ENCODE peak calls at places on chromosomes 11 and 22, in nine cellular contexts. F is Panc1; C is CD4-positive, alpha-beta T cell; A is RWPE1; R is left ventricle myocardium inferior; N is heart left ventricle; E is hepatocyte; Q is mesenchymal stem cell; Y is tibial nerve. G is an unnamed sample.

GRCh38 chr22:47191630-47192105 is 429.2 kb downstream of the TBC1D22A start:
- DNase-seq in F (no peak), C (no peak), A (no peak), R (no peak), N (no peak), E (no peak), Q (no peak), Y (no peak), G (no peak)

GRCh38 chr11:79809487-79809886 is 368.7 kb upstream of the TENM4 start:
- DNase-seq in F (no peak), C (no peak), A (no peak), R (no peak), N (no peak), E (peak), Q (no peak), Y (no peak), G (no peak)

GRCh38 chr11:45100338-45100737 is 46.1 kb upstream of the PRDM11 start:
- DNase-seq in F (no peak), C (no peak), A (peak), R (no peak), N (no peak), E (peak), Q (peak), Y (peak), G (no peak)

GRCh38 chr22:29030618-29031235 is 30.9 kb downstream of the C22orf31 start:
- DNase-seq in F (no peak), C (no peak), A (peak), R (peak), N (peak), E (peak), Q (peak), Y (peak), G (peak)

GRCh38 chr22:42190274-42190673 is 59.7 kb upstream of the CYP2D6 start:
- DNase-seq in F (no peak), C (no peak), A (no peak), R (no peak), N (no peak), E (no peak), Q (no peak), Y (no peak), G (no peak)

GRCh38 chr11:19320764-19321163 is 80.0 kb upstream of the E2F8 start:
- DNase-seq in F (no peak), C (no peak), A (no peak), R (no peak), N (no peak), E (no peak), Q (no peak), Y (peak), G (no peak)

GRCh38 chr11:121929581-121929980 is 186.4 kb downstream of the BLID start:
- DNase-seq in F (no peak), C (no peak), A (no peak), R (peak), N (peak), E (peak), Q (peak), Y (peak), G (peak)

GRCh38 chr11:117642396-117642795 is 154.6 kb downstream of the DSCAML1 start:
- DNase-seq in F (no peak), C (no peak), A (no peak), R (no peak), N (no peak), E (no peak), Q (no peak), Y (no peak), G (no peak)

GRCh38 chr11:106187860-106188456 is 110.5 kb downstream of the AASDHPPT start:
- DNase-seq in F (no peak), C (no peak), A (no peak), R (no peak), N (no peak), E (no peak), Q (no peak), Y (no peak), G (no peak)

GRCh38 chr11:9567401-9567800 is 6.1 kb upstream of the WEE1 start:
- DNase-seq in F (no peak), C (no peak), A (no peak), R (no peak), N (no peak), E (no peak), Q (no peak), Y (no peak), G (no peak)

GRCh38 chr11:1691027-1691877 is 5.7 kb upstream of the KRTAP5-6 start:
- DNase-seq in F (no peak), C (no peak), A (no peak), R (no peak), N (no peak), E (peak), Q (no peak), Y (no peak), G (no peak)

GRCh38 chr11:10770626-10771254 is 19.7 kb downstream of the CTR9 start:
- DNase-seq in F (peak), C (peak), A (peak), R (peak), N (peak), E (peak), Q (peak), Y (peak), G (no peak)

GRCh38 chr11:79561496-79561895 is 120.7 kb upstream of the TENM4 start:
- DNase-seq in F (no peak), C (no peak), A (no peak), R (no peak), N (no peak), E (no peak), Q (no peak), Y (no peak), G (no peak)

GRCh38 chr11:95999604-96000003 is 75.7 kb upstream of the MTMR2 start:
- DNase-seq in F (no peak), C (no peak), A (no peak), R (no peak), N (no peak), E (no peak), Q (no peak), Y (no peak), G (no peak)

GRCh38 chr11:127873478-127873877 is 713.9 kb downstream of the ETS1 start:
- DNase-seq in F (no peak), C (no peak), A (no peak), R (no peak), N (no peak), E (no peak), Q (no peak), Y (no peak), G (no peak)

GRCh38 chr11:119614227-119615002 is 114.6 kb downstream of the NECTIN1 start:
- DNase-seq in F (no peak), C (no peak), A (no peak), R (no peak), N (no peak), E (no peak), Q (no peak), Y (no peak), G (no peak)

GRCh38 chr11:114166897-114167323 is 107.4 kb downstream of the ZBTB16 start:
- DNase-seq in F (no peak), C (no peak), A (peak), R (no peak), N (no peak), E (peak), Q (peak), Y (peak), G (no peak)

GRCh38 chr11:46404476-46405017 is 13.0 kb upstream of the CHRM4 start:
- DNase-seq in F (no peak), C (no peak), A (no peak), R (no peak), N (no peak), E (no peak), Q (no peak), Y (no peak), G (no peak)

GRCh38 chr11:28524098-28524497 is 415.9 kb downstream of the METTL15 start:
- DNase-seq in F (no peak), C (no peak), A (no peak), R (no peak), N (no peak), E (no peak), Q (no peak), Y (no peak), G (no peak)

GRCh38 chr11:32071811-32072210 is 19.1 kb upstream of the RCN1 start:
- DNase-seq in F (no peak), C (no peak), A (peak), R (no peak), N (no peak), E (peak), Q (peak), Y (no peak), G (no peak)

GRCh38 chr11:103794262-103794661 is 242.2 kb upstream of the DDI1 start:
- DNase-seq in F (no peak), C (no peak), A (no peak), R (no peak), N (no peak), E (no peak), Q (peak), Y (no peak), G (no peak)

GRCh38 chr22:23531966-23532735 is 47.9 kb downstream of the IGLL1 start:
- DNase-seq in F (no peak), C (no peak), A (no peak), R (no peak), N (no peak), E (no peak), Q (no peak), Y (no peak), G (no peak)

GRCh38 chr11:76207642-76208378 is 1.5 kb upstream of the WNT11 start:
- DNase-seq in F (peak), C (peak), A (peak), R (peak), N (peak), E (peak), Q (peak), Y (peak), G (no peak)

GRCh38 chr11:100936781-100937180 is 192.8 kb downstream of the PGR start:
- DNase-seq in F (no peak), C (no peak), A (no peak), R (no peak), N (no peak), E (no peak), Q (no peak), Y (no peak), G (no peak)

GRCh38 chr22:32661296-32661695 is 140.2 kb upstream of the TIMP3 start:
- DNase-seq in F (no peak), C (no peak), A (peak), R (peak), N (peak), E (peak), Q (peak), Y (peak), G (peak)

GRCh38 chr22:28955817-28956216 is 72.4 kb downstream of the ZNRF3 start:
- DNase-seq in F (no peak), C (peak), A (no peak), R (no peak), N (no peak), E (no peak), Q (peak), Y (no peak), G (no peak)

GRCh38 chr11:61091373-61092279 is 10.7 kb upstream of the CD5 start:
- DNase-seq in F (no peak), C (peak), A (peak), R (no peak), N (no peak), E (no peak), Q (peak), Y (no peak), G (no peak)

GRCh38 chr11:134440851-134441645 is 29.0 kb upstream of the B3GAT1 start:
- DNase-seq in F (no peak), C (no peak), A (no peak), R (no peak), N (no peak), E (no peak), Q (no peak), Y (no peak), G (no peak)

GRCh38 chr22:25764270-25765015 is 22.5 kb downstream of the MYO18B start:
- DNase-seq in F (no peak), C (no peak), A (no peak), R (no peak), N (no peak), E (no peak), Q (no peak), Y (no peak), G (no peak)

GRCh38 chr11:65501005-65501529 is 2.2 kb downstream of the MALAT1 start:
- DNase-seq in F (no peak), C (no peak), A (no peak), R (no peak), N (no peak), E (no peak), Q (no peak), Y (no peak), G (no peak)

GRCh38 chr22:35551549-35552177 is 11.0 kb downstream of the RASD2 start:
- DNase-seq in F (no peak), C (no peak), A (no peak), R (no peak), N (no peak), E (no peak), Q (no peak), Y (no peak), G (no peak)

GRCh38 chr11:128610765-128611617 is 23.6 kb upstream of the ETS1 start:
- DNase-seq in F (no peak), C (peak), A (no peak), R (no peak), N (no peak), E (no peak), Q (no peak), Y (no peak), G (no peak)

GRCh38 chr11:33419956-33420355 is 162.8 kb downstream of the HIPK3 start:
- DNase-seq in F (no peak), C (no peak), A (no peak), R (no peak), N (no peak), E (no peak), Q (no peak), Y (no peak), G (no peak)

GRCh38 chr11:126115253-126115540 is 52.5 kb upstream of the CDON start:
- DNase-seq in F (no peak), C (no peak), A (no peak), R (peak), N (peak), E (peak), Q (peak), Y (no peak), G (no peak)

GRCh38 chr22:22049684-22050083 is 67.1 kb upstream of the TOP3B start:
- DNase-seq in F (no peak), C (no peak), A (no peak), R (no peak), N (no peak), E (no peak), Q (no peak), Y (no peak), G (no peak)

GRCh38 chr22:22048318-22048942 is 65.8 kb upstream of the TOP3B start:
- DNase-seq in F (no peak), C (no peak), A (no peak), R (no peak), N (no peak), E (no peak), Q (no peak), Y (no peak), G (no peak)

GRCh38 chr22:22047776-22048175 is 65.2 kb upstream of the TOP3B start:
- DNase-seq in F (no peak), C (no peak), A (no peak), R (no peak), N (no peak), E (no peak), Q (no peak), Y (no peak), G (no peak)

GRCh38 chr22:22050141-22050775 is 67.7 kb upstream of the TOP3B start:
- DNase-seq in F (no peak), C (no peak), A (no peak), R (no peak), N (no peak), E (no peak), Q (no peak), Y (no peak), G (no peak)

DNA sequence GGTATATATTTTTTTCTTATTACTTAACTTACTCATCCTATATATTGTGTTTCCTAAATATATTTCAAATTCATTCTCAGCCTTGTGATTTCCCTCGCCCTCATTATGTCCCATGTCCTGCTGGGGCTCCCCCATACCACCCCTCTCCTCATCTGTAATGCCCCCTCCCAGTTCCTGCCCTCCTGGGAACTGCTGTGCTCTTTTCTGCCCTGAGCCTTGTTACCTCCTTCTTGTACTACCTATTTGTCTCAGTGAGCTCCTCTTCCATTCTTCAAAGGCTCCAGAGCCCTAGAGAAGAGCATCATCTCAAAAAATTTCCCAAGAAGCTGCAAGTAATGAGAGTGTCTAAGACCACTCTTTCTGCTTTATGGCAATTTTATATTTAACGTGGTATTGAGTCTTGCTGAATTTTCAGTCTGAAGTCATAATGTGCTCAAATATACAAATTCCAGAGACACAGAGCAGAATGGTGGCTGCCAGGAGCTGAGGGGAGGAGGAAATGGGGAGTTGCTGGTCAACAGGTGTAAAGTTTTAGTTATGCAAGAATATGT is 66.5 kb upstream of the TOP3B start:
- DNase-seq in F (no peak), C (no peak), A (no peak), R (no peak), N (no peak), E (no peak), Q (no peak), Y (no peak), G (no peak)
- H3K27ac ChIP-seq in F (no peak), C (no peak), A (no peak), R (no peak), N (no peak), E (no peak), Q (no peak), Y (no peak), G (no peak)

GRCh38 chr22:38738475-38739070 is 17.2 kb downstream of the SUN2 start:
- DNase-seq in F (no peak), C (no peak), A (no peak), R (no peak), N (peak), E (no peak), Q (no peak), Y (no peak), G (no peak)
- H3K27ac ChIP-seq in F (no peak), C (peak), A (peak), R (no peak), N (no peak), E (no peak), Q (no peak), Y (no peak), G (peak)

DNA sequence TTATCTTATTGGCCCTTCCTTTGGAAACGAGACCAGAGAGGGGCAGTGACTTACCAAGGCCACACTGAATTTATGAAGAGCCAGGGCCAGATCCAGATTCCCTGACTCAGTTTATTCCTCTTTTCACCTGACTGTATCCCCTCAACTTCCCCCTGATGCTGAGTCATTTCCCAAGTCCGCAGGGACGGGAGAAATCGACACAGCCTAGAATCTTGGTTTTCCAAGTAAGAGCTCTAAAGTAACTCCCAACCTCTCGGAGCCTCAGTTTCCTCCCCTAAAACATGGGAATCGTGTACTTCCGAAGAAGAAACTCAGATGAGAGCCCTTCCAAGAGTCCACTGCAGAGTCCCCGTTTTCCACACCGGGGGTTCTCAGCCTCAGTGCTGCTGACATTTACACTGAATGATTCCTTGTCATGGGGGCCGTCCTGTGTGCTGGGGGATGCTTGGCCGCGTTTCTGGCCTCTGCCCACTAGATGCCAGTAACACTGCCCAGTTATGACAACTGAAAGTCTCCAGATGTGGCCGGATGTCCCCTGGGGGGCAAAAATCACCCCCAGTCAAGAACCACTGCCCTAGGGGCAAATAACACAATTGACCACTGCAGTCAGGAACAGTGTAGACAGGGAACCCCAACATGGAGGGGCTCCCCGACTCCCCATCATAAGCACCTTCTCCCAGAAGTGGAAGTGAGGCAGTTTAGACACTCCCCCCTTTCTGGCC is 11.2 kb downstream of the MPST start:
- DNase-seq in F (no peak), C (no peak), A (no peak), R (no peak), N (no peak), E (no peak), Q (no peak), Y (no peak), G (no peak)
- H3K27ac ChIP-seq in F (no peak), C (no peak), A (peak), R (no peak), N (no peak), E (peak), Q (no peak), Y (no peak), G (no peak)

GRCh38 chr22:49965291-49966040 is 4.9 kb downstream of the PIM3 start:
- DNase-seq in F (no peak), C (no peak), A (no peak), R (peak), N (no peak), E (peak), Q (no peak), Y (no peak), G (no peak)

GRCh38 chr22:49962751-49963646 is 2.4 kb downstream of the PIM3 start:
- DNase-seq in F (no peak), C (no peak), A (no peak), R (peak), N (peak), E (peak), Q (no peak), Y (no peak), G (peak)

GRCh38 chr22:49963647-49964026 is 3.1 kb downstream of the PIM3 start:
- DNase-seq in F (no peak), C (no peak), A (no peak), R (peak), N (peak), E (no peak), Q (no peak), Y (no peak), G (peak)

GRCh38 chr22:49964493-49965290 is 4.1 kb downstream of the PIM3 start:
- DNase-seq in F (no peak), C (no peak), A (no peak), R (peak), N (peak), E (peak), Q (no peak), Y (no peak), G (no peak)

DNA sequence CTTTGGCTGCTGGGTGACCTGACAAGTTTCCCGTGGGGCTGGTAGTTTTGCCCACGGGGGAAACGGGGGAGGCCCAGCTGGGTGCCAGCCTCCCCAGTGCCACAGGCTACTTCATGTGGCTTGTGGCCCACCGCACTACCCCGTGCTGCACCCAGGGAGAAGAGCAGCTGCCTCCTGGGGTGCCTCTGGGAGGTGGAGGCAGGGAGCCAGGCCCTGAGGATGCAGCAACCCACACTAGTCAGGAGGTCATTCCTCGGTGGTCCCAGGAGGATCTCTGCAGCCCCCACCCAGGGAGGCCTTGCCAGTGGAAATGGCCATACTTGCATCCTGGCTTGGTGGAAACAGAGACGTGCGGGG is 3.5 kb downstream of the PIM3 start:
- DNase-seq in F (no peak), C (peak), A (no peak), R (peak), N (peak), E (no peak), Q (no peak), Y (no peak), G (peak)
- H3K27ac ChIP-seq in F (peak), C (peak), A (peak), R (peak), N (peak), E (peak), Q (no peak), Y (peak), G (no peak)

GRCh38 chr11:15843309-15843857 is 513.0 kb downstream of the SOX6 start:
- DNase-seq in F (no peak), C (no peak), A (no peak), R (no peak), N (no peak), E (no peak), Q (no peak), Y (no peak), G (peak)
- H3K27ac ChIP-seq in F (no peak), C (no peak), A (no peak), R (no peak), N (no peak), E (no peak), Q (no peak), Y (no peak), G (peak)